ENCODE peak calls at places on chromosomes 6 and 20, in nine cellular contexts. W, A, N, E, X, G, Y, Q and C are unnamed samples.

GRCh38 chr6:19892250-19892649 is 55.1 kb downstream of the ID4 start:
- DNase-seq in W (no peak), A (no peak), N (no peak), E (no peak), X (no peak), G (peak), Y (no peak), Q (no peak), C (no peak)

GRCh38 chr6:149563203-149563927 is 2.8 kb upstream of the GINM1 start:
- DNase-seq in W (no peak), A (no peak), N (no peak), E (peak), X (peak), G (peak), Y (peak), Q (peak), C (no peak)

GRCh38 chr6:163340201-163340887 is 74.2 kb upstream of the QKI start:
- DNase-seq in W (no peak), A (no peak), N (no peak), E (no peak), X (no peak), G (no peak), Y (no peak), Q (no peak), C (no peak)

GRCh38 chr6:71351190-71351589 is 62.6 kb downstream of the OGFRL1 start:
- DNase-seq in W (no peak), A (no peak), N (no peak), E (peak), X (no peak), G (no peak), Y (no peak), Q (no peak), C (no peak)

GRCh38 chr6:133814797-133815196 is 74.1 kb upstream of the TCF21 start:
- DNase-seq in W (no peak), A (no peak), N (no peak), E (peak), X (peak), G (peak), Y (no peak), Q (no peak), C (no peak)

GRCh38 chr6:108896111-108896661 is 48.0 kb downstream of the ARMC2 start:
- DNase-seq in W (no peak), A (no peak), N (no peak), E (peak), X (peak), G (peak), Y (peak), Q (no peak), C (no peak)

GRCh38 chr6:50850223-50850751 is 31.6 kb downstream of the TFAP2B start:
- DNase-seq in W (no peak), A (no peak), N (peak), E (no peak), X (no peak), G (peak), Y (no peak), Q (no peak), C (no peak)

GRCh38 chr6:93412452-93412851 is 6.9 kb downstream of the EPHA7 start:
- DNase-seq in W (no peak), A (no peak), N (peak), E (no peak), X (no peak), G (no peak), Y (no peak), Q (no peak), C (no peak)

GRCh38 chr6:114058435-114058834 is 87.5 kb upstream of the HDAC2 start:
- DNase-seq in W (no peak), A (no peak), N (no peak), E (no peak), X (no peak), G (no peak), Y (no peak), Q (peak), C (no peak)

GRCh38 chr6:53046274-53046673 is 18.9 kb upstream of the FBXO9 start:
- DNase-seq in W (no peak), A (no peak), N (no peak), E (no peak), X (no peak), G (no peak), Y (no peak), Q (no peak), C (no peak)

GRCh38 chr20:48247961-48248360 is 462.7 kb upstream of the SULF2 start:
- DNase-seq in W (no peak), A (no peak), N (no peak), E (no peak), X (no peak), G (no peak), Y (no peak), Q (no peak), C (no peak)

GRCh38 chr6:82570083-82570482 is 206.5 kb downstream of the TPBG start:
- DNase-seq in W (no peak), A (no peak), N (peak), E (no peak), X (no peak), G (no peak), Y (no peak), Q (no peak), C (no peak)

GRCh38 chr20:40682104-40683045 is 6.7 kb downstream of the MAFB start:
- DNase-seq in W (no peak), A (no peak), N (no peak), E (peak), X (peak), G (no peak), Y (no peak), Q (no peak), C (no peak)

GRCh38 chr6:52362443-52363221 is 681 bp downstream of the PAQR8 start:
- DNase-seq in W (peak), A (peak), N (peak), E (no peak), X (peak), G (peak), Y (no peak), Q (peak), C (no peak)

GRCh38 chr20:23180451-23180921 is 94.4 kb upstream of the CD93 start:
- DNase-seq in W (no peak), A (no peak), N (no peak), E (no peak), X (peak), G (no peak), Y (no peak), Q (no peak), C (no peak)

GRCh38 chr6:29813809-29814208 is 13.8 kb upstream of the HLA-G start:
- DNase-seq in W (no peak), A (no peak), N (no peak), E (peak), X (no peak), G (peak), Y (no peak), Q (peak), C (no peak)

GRCh38 chr6:77339926-77340325 is 123.4 kb downstream of the HTR1B start:
- DNase-seq in W (no peak), A (no peak), N (no peak), E (no peak), X (no peak), G (no peak), Y (no peak), Q (no peak), C (no peak)

GRCh38 chr6:84492246-84493135 is 265.0 kb upstream of the CEP162 start:
- DNase-seq in W (no peak), A (no peak), N (no peak), E (no peak), X (peak), G (no peak), Y (no peak), Q (no peak), C (no peak)

GRCh38 chr6:143515766-143516355 is 4.3 kb upstream of the FUCA2 start:
- DNase-seq in W (no peak), A (no peak), N (no peak), E (no peak), X (no peak), G (no peak), Y (no peak), Q (no peak), C (no peak)

GRCh38 chr20:47161411-47161810 is 195.1 kb downstream of the ZMYND8 start:
- DNase-seq in W (no peak), A (no peak), N (no peak), E (no peak), X (no peak), G (no peak), Y (no peak), Q (no peak), C (no peak)

GRCh38 chr6:34934516-34934915 is 45.5 kb downstream of the ANKS1A start:
- DNase-seq in W (no peak), A (no peak), N (no peak), E (peak), X (no peak), G (peak), Y (no peak), Q (no peak), C (no peak)

GRCh38 chr6:11675610-11676009 is 103.0 kb downstream of the ADTRP start:
- DNase-seq in W (no peak), A (no peak), N (no peak), E (no peak), X (no peak), G (peak), Y (no peak), Q (no peak), C (no peak)

GRCh38 chr20:36399147-36399968 is 93.2 kb downstream of the DLGAP4 start:
- DNase-seq in W (no peak), A (peak), N (no peak), E (peak), X (peak), G (peak), Y (no peak), Q (peak), C (no peak)

GRCh38 chr20:13839421-13840092 is 54.7 kb downstream of the NDUFAF5 start:
- DNase-seq in W (no peak), A (no peak), N (no peak), E (peak), X (no peak), G (peak), Y (no peak), Q (peak), C (no peak)

GRCh38 chr6:3088446-3088845 is 20.2 kb downstream of the RIPK1 start:
- DNase-seq in W (no peak), A (no peak), N (no peak), E (peak), X (no peak), G (no peak), Y (no peak), Q (no peak), C (no peak)

GRCh38 chr6:99022039-99022609 is 74.4 kb upstream of the FBXL4 start:
- DNase-seq in W (no peak), A (no peak), N (no peak), E (no peak), X (no peak), G (no peak), Y (no peak), Q (no peak), C (no peak)

GRCh38 chr6:111098597-111098996 is 11.3 kb downstream of the SLC16A10 start:
- DNase-seq in W (no peak), A (no peak), N (no peak), E (no peak), X (no peak), G (no peak), Y (no peak), Q (no peak), C (no peak)

GRCh38 chr6:139568956-139569538 is 194.6 kb upstream of the CITED2 start:
- DNase-seq in W (no peak), A (no peak), N (no peak), E (peak), X (peak), G (peak), Y (peak), Q (peak), C (no peak)

GRCh38 chr20:48682529-48683385 is 145.0 kb downstream of the PREX1 start:
- DNase-seq in W (no peak), A (no peak), N (peak), E (peak), X (peak), G (peak), Y (peak), Q (peak), C (no peak)

GRCh38 chr6:42984924-42985475 is 630 bp downstream of the PPP2R5D start:
- DNase-seq in W (no peak), A (no peak), N (no peak), E (no peak), X (peak), G (no peak), Y (no peak), Q (no peak), C (no peak)

GRCh38 chr6:170144952-170145587 is 145.8 kb downstream of the DLL1 start:
- DNase-seq in W (no peak), A (no peak), N (no peak), E (no peak), X (no peak), G (no peak), Y (no peak), Q (no peak), C (no peak)

GRCh38 chr20:34401741-34402455 is 38.8 kb downstream of the ITCH start:
- DNase-seq in W (no peak), A (no peak), N (no peak), E (no peak), X (no peak), G (no peak), Y (no peak), Q (no peak), C (no peak)

GRCh38 chr6:11211235-11211634 is 21.2 kb downstream of the NEDD9 start:
- DNase-seq in W (no peak), A (no peak), N (no peak), E (no peak), X (no peak), G (no peak), Y (no peak), Q (no peak), C (no peak)

GRCh38 chr6:72413884-72414283 is 208.0 kb upstream of the KCNQ5 start:
- DNase-seq in W (no peak), A (no peak), N (no peak), E (no peak), X (no peak), G (peak), Y (peak), Q (no peak), C (no peak)

GRCh38 chr20:47063407-47063806 is 168.8 kb downstream of the EYA2 start:
- DNase-seq in W (no peak), A (no peak), N (no peak), E (no peak), X (no peak), G (no peak), Y (no peak), Q (no peak), C (no peak)

GRCh38 chr6:137170266-137171052 is 3.0 kb downstream of the IL22RA2 start:
- DNase-seq in W (no peak), A (no peak), N (no peak), E (no peak), X (no peak), G (no peak), Y (no peak), Q (no peak), C (no peak)

GRCh38 chr6:28408076-28408802 is 8.7 kb upstream of the ZSCAN12 start:
- DNase-seq in W (no peak), A (no peak), N (no peak), E (no peak), X (peak), G (no peak), Y (no peak), Q (no peak), C (no peak)

GRCh38 chr6:90885611-90886056 is 298.8 kb upstream of the MAP3K7 start:
- DNase-seq in W (no peak), A (no peak), N (no peak), E (no peak), X (no peak), G (peak), Y (no peak), Q (no peak), C (no peak)

GRCh38 chr6:2081155-2082138 is 164.0 kb downstream of the GMDS start:
- DNase-seq in W (no peak), A (peak), N (no peak), E (no peak), X (no peak), G (no peak), Y (no peak), Q (no peak), C (no peak)

GRCh38 chr20:25290646-25291431 is 43.0 kb downstream of the PYGB start:
- DNase-seq in W (no peak), A (no peak), N (no peak), E (no peak), X (no peak), G (no peak), Y (no peak), Q (no peak), C (no peak)